ENCODE peak calls at places on chromosome 16, in six cellular contexts. I, A, F, B, C and Z are unnamed samples.
A peak's percentile ranks its signal among the peaks of the same experiment; 100 is the strongest.

GRCh38 chr16:78570409-78571141 is 471.1 kb downstream of the WWOX start:
- DNase-seq in I (no peak), A (no peak), F (no peak), B (no peak), C (no peak), Z (no peak)

GRCh38 chr16:49493836-49494235 is 120.2 kb downstream of the C16orf78 start:
- DNase-seq in I (no peak), A (no peak), F (no peak), B (no peak), C (no peak), Z (no peak)

GRCh38 chr16:67847064-67847861 is at the start of gene CENPT:
- DNase-seq in I (no peak), A (peak; percentile 76), F (peak; percentile 74), B (peak; percentile 72), C (no peak), Z (peak; percentile 55)

GRCh38 chr16:15650698-15651161 is 685 bp downstream of the NDE1 start:
- DNase-seq in I (no peak), A (peak; percentile 8), F (no peak), B (peak; percentile 29), C (peak; percentile 15), Z (no peak)

GRCh38 chr16:48537909-48538745 is 71.9 kb downstream of the N4BP1 start:
- DNase-seq in I (no peak), A (no peak), F (no peak), B (no peak), C (no peak), Z (peak; percentile 61)

GRCh38 chr16:75682308-75682707 is 5.5 kb upstream of the CPHXL2 start:
- DNase-seq in I (no peak), A (no peak), F (no peak), B (no peak), C (no peak), Z (no peak)

GRCh38 chr16:71467810-71468209 is 5.8 kb upstream of the ZNF23 start:
- DNase-seq in I (no peak), A (peak; percentile 34), F (no peak), B (peak; percentile 42), C (no peak), Z (no peak)

GRCh38 chr16:3149630-3150345 is 15.0 kb downstream of the ZNF213 start:
- DNase-seq in I (no peak), A (peak; percentile 81), F (no peak), B (peak; percentile 65), C (no peak), Z (peak; percentile 80)

GRCh38 chr16:17258848-17259713 is 211.7 kb downstream of the XYLT1 start:
- DNase-seq in I (no peak), A (no peak), F (no peak), B (no peak), C (no peak), Z (no peak)

GRCh38 chr16:48330847-48331204 is 54.4 kb downstream of the SIAH1 start:
- DNase-seq in I (no peak), A (no peak), F (no peak), B (no peak), C (no peak), Z (no peak)

GRCh38 chr16:87850009-87851006 is 19.0 kb downstream of the SLC7A5 start:
- DNase-seq in I (no peak), A (peak; percentile 73), F (no peak), B (peak; percentile 51), C (peak; percentile 65), Z (no peak)

GRCh38 chr16:50368410-50369132 is at the start of gene BRD7:
- DNase-seq in I (no peak), A (peak; percentile 63), F (peak; percentile 73), B (peak; percentile 43), C (peak; percentile 48), Z (peak; percentile 53)

GRCh38 chr16:87713469-87714229 is 52.1 kb downstream of the KLHDC4 start:
- DNase-seq in I (no peak), A (no peak), F (no peak), B (no peak), C (peak; percentile 21), Z (no peak)

GRCh38 chr16:20271893-20272292 is 55.4 kb downstream of the GP2 start:
- DNase-seq in I (no peak), A (no peak), F (no peak), B (no peak), C (no peak), Z (no peak)

GRCh38 chr16:50671644-50672260 is 9.4 kb downstream of the SNX20 start:
- DNase-seq in I (no peak), A (no peak), F (no peak), B (peak; percentile 52), C (no peak), Z (no peak)

GRCh38 chr16:67474551-67474950 is 6.4 kb downstream of the ATP6V0D1 start:
- DNase-seq in I (no peak), A (no peak), F (no peak), B (no peak), C (no peak), Z (no peak)

GRCh38 chr16:30786115-30786935 is 680 bp downstream of the ZNF629 start:
- DNase-seq in I (no peak), A (peak; percentile 43), F (peak; percentile 7), B (peak; percentile 71), C (no peak), Z (no peak)

GRCh38 chr16:66658860-66659190 is 37.7 kb downstream of the CMTM4 start:
- DNase-seq in I (no peak), A (no peak), F (no peak), B (no peak), C (no peak), Z (no peak)

GRCh38 chr16:25027781-25028180 is 12.6 kb upstream of the ARHGAP17 start:
- DNase-seq in I (no peak), A (no peak), F (no peak), B (no peak), C (no peak), Z (no peak)

GRCh38 chr16:88317619-88317977 is 65.2 kb upstream of the ZNF469 start:
- DNase-seq in I (no peak), A (no peak), F (no peak), B (peak; percentile 59), C (no peak), Z (no peak)

GRCh38 chr16:89723279-89724250 is 2.2 kb downstream of the ZNF276 start:
- DNase-seq in I (no peak), A (peak; percentile 36), F (no peak), B (no peak), C (peak; percentile 72), Z (no peak)

GRCh38 chr16:82055728-82056549 is 20.9 kb downstream of the HSD17B2 start:
- DNase-seq in I (no peak), A (no peak), F (no peak), B (no peak), C (no peak), Z (no peak)

GRCh38 chr16:228151-228855 is 946 bp downstream of the LUC7L start:
- DNase-seq in I (no peak), A (no peak), F (no peak), B (no peak), C (no peak), Z (no peak)

GRCh38 chr16:14013571-14014283 is 57.4 kb upstream of the MRTFB start:
- DNase-seq in I (no peak), A (peak; percentile 46), F (peak; percentile 69), B (peak; percentile 87), C (no peak), Z (no peak)

GRCh38 chr16:2926660-2927646 is 15.2 kb downstream of the FLYWCH1 start:
- DNase-seq in I (peak; percentile 68), A (peak; percentile 94), F (peak; percentile 84), B (peak; percentile 91), C (peak; percentile 73), Z (peak; percentile 88)

GRCh38 chr16:7843196-7843595 is 510.6 kb downstream of the RBFOX1 start:
- DNase-seq in I (no peak), A (no peak), F (no peak), B (no peak), C (no peak), Z (no peak)